ENCODE peak calls at places on chromosome 18, in eight cellular contexts. B, Y, R, Q, L, I, P and D are unnamed samples. For H3K9me3 and H3K4me1, the result is how much of the 10 kb centered on the place peaks cover.

GRCh38 chr18:76615065-76615733 is 120.2 kb upstream of the ZNF516 start:
- DNase-seq in B (peak), Y (no peak), R (no peak), Q (no peak), L (no peak), I (no peak), P (no peak), D (no peak)

GRCh38 chr18:74251297-74252031 is 40.3 kb downstream of the CYB5A start:
- DNase-seq in B (peak), Y (no peak), R (peak), Q (no peak), L (no peak), I (no peak), P (no peak), D (no peak)

GRCh38 chr18:26971327-26971918 is 105.9 kb upstream of the AQP4 start:
- DNase-seq in B (no peak), Y (no peak), R (no peak), Q (no peak), L (no peak), I (no peak), P (no peak), D (no peak)

GRCh38 chr18:7165846-7166393 is 48.3 kb upstream of the LAMA1 start:
- DNase-seq in B (no peak), Y (no peak), R (no peak), Q (no peak), L (no peak), I (no peak), P (no peak), D (no peak)

GRCh38 chr18:45066868-45067267 is 386.2 kb downstream of the SETBP1 start:
- DNase-seq in B (no peak), Y (no peak), R (no peak), Q (no peak), L (peak), I (no peak), P (no peak), D (no peak)

GRCh38 chr18:70322928-70323327 is 34.1 kb downstream of the SOCS6 start:
- DNase-seq in B (peak), Y (no peak), R (no peak), Q (no peak), L (no peak), I (peak), P (no peak), D (no peak)

GRCh38 chr18:47595816-47596501 is 334.5 kb downstream of the SMAD2 start:
- DNase-seq in B (no peak), Y (no peak), R (no peak), Q (no peak), L (peak), I (no peak), P (no peak), D (peak)

GRCh38 chr18:43571078-43571689 is 293.9 kb upstream of the SYT4 start:
- DNase-seq in B (peak), Y (no peak), R (no peak), Q (no peak), L (peak), I (no peak), P (no peak), D (no peak)

GRCh38 chr18:46310258-46310657 is 206.1 kb downstream of the HAUS1 start:
- DNase-seq in B (no peak), Y (no peak), R (no peak), Q (no peak), L (no peak), I (no peak), P (no peak), D (no peak)

GRCh38 chr18:34023471-34023870 is 201.2 kb downstream of the NOL4 start:
- DNase-seq in B (peak), Y (no peak), R (no peak), Q (no peak), L (peak), I (no peak), P (no peak), D (no peak)

GRCh38 chr18:12060182-12060870 is 33.3 kb upstream of the ANKRD62 start:
- DNase-seq in B (no peak), Y (no peak), R (no peak), Q (no peak), L (no peak), I (no peak), P (no peak), D (no peak)

GRCh38 chr18:21894619-21895367 is 154.2 kb downstream of the MIB1 start:
- DNase-seq in B (peak), Y (no peak), R (no peak), Q (no peak), L (no peak), I (no peak), P (no peak), D (no peak)

GRCh38 chr18:808502-808901 is 3.5 kb downstream of the YES1 start:
- DNase-seq in B (no peak), Y (no peak), R (no peak), Q (no peak), L (no peak), I (no peak), P (no peak), D (no peak)

GRCh38 chr18:9103488-9103887 is 989 bp downstream of the NDUFV2 start:
- DNase-seq in B (peak), Y (no peak), R (no peak), Q (no peak), L (no peak), I (no peak), P (no peak), D (no peak)

GRCh38 chr18:49597556-49597955 is 35.7 kb downstream of the LIPG start:
- DNase-seq in B (no peak), Y (no peak), R (no peak), Q (no peak), L (no peak), I (no peak), P (no peak), D (no peak)

GRCh38 chr18:25494888-25495287 is 142.9 kb upstream of the ZNF521 start:
- DNase-seq in B (no peak), Y (no peak), R (no peak), Q (no peak), L (no peak), I (no peak), P (no peak), D (no peak)

GRCh38 chr18:3171631-3172030 is 48.1 kb downstream of the MYOM1 start:
- DNase-seq in B (no peak), Y (no peak), R (no peak), Q (no peak), L (no peak), I (no peak), P (no peak), D (no peak)

GRCh38 chr18:75582940-75583339 is 155.4 kb upstream of the SMIM21 start:
- DNase-seq in B (no peak), Y (no peak), R (no peak), Q (no peak), L (no peak), I (no peak), P (no peak), D (no peak)
- H3K9me3 ChIP-seq in B (under half), Y (under half), R (under half), Q (under half), L (under half), I (under half), P (under half), D (under half)

GRCh38 chr18:54206447-54206846 is 18.0 kb downstream of the MBD2 start:
- DNase-seq in B (no peak), Y (no peak), R (no peak), Q (no peak), L (no peak), I (no peak), P (no peak), D (no peak)

GRCh38 chr18:54209471-54210180 is 14.8 kb downstream of the MBD2 start:
- DNase-seq in B (peak), Y (no peak), R (no peak), Q (no peak), L (no peak), I (no peak), P (no peak), D (no peak)

GRCh38 chr18:54215069-54215468 is 9.4 kb downstream of the MBD2 start:
- DNase-seq in B (peak), Y (no peak), R (no peak), Q (no peak), L (no peak), I (no peak), P (no peak), D (no peak)

GRCh38 chr18:54205951-54206350 is 18.5 kb downstream of the MBD2 start:
- DNase-seq in B (peak), Y (no peak), R (no peak), Q (no peak), L (no peak), I (no peak), P (no peak), D (no peak)

GRCh38 chr18:54210463-54210862 is 14.0 kb downstream of the MBD2 start:
- DNase-seq in B (no peak), Y (no peak), R (no peak), Q (no peak), L (no peak), I (no peak), P (no peak), D (no peak)
- H3K4me1 ChIP-seq in B (under half), Y (under half), R (under half), Q (under half), L (under half), I (under half), P (under half), D (under half)

DNA sequence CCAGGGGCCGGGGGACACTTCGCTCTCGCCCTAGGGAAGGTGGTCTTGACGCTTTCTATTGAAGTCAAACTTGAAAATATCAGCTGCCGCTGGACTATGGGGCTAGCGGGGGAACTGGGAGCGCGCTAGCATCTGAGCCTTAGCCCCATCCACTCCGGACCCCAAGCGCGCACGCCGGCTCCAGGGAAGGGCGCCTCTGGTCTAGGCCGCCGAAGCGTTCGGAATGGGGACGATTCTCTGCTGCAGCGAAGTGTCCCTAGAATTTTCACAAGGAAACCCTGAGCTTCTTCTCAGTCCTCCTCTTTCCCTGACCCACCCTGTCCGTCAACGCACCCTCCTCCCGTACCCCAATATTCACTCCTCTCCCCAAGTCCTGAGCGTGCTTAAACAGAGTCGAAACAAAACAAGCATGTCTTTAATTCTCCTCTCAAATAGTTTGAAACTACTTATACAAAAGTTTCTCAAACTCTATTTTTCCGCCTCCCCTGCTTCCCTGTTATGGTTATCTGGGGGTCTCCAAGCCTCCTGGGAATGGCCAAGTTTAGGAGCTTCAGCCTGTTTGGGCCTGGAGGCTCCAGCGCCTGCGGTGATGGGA is 5.0 kb downstream of the RAX start:
- DNase-seq in B (no peak), Y (no peak), R (no peak), Q (no peak), L (no peak), I (no peak), P (no peak), D (no peak)
- H3K9me3 ChIP-seq in B (under half), Y (under half), R (under half), Q (under half), L (under half), I (under half), P (under half), D (under half)

DNA sequence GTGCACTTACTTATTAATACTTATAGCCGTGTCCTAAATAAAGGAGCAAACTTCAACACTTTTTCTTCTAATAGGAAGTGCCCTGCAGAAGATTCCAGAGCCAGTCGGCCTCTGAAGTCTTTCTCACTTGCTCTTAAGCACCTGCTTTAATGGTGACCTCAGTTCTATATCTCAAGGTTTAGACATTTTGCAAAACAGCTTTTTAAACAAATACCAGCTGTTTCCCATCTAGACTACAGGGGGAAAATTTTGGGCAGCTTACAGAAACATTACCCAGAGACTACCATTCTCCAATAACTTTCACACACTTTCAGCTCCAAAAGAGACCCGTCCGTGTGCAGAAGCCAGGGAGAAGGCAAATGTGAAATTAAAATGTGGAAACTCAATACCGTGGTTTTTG is 285.3 kb upstream of the CCDC68 start:
- DNase-seq in B (peak), Y (no peak), R (no peak), Q (no peak), L (no peak), I (no peak), P (no peak), D (no peak)
- H3K4me1 ChIP-seq in B (under half), Y (under half), R (half or more), Q (under half), L (under half), I (under half), P (under half), D (under half)